ENCODE peak calls at places on chromosomes 12 and 14, in seven cellular contexts. One of them, this sample, is unnamed.

GRCh38 chr12:48004039-48004940 is at the start of gene COL2A1:
- DNase-seq in IMR-90: peak; percentile 12
- DNase-seq in A549: peak; percentile 39
- DNase-seq in H1: no peak
- DNase-seq in heart left ventricle: no peak
- DNase-seq in suprapubic skin: no peak
- DNase-seq in prostate gland: no peak
- DNase-seq in this sample: peak; percentile 86

GRCh38 chr14:51219473-51220448 is 20.3 kb upstream of the TMX1 start:
- DNase-seq in prostate gland: no peak
- DNase-seq in H1: no peak
- DNase-seq in heart left ventricle: no peak
- DNase-seq in A549: peak; percentile 50
- DNase-seq in suprapubic skin: no peak
- DNase-seq in IMR-90: peak; percentile 54
- DNase-seq in this sample: no peak

GRCh38 chr14:106556665-106557289 is 1030.4 kb downstream of the TMEM121 start:
- DNase-seq in IMR-90: no peak
- DNase-seq in prostate gland: peak; percentile 35
- DNase-seq in H1: no peak
- DNase-seq in A549: peak; percentile 18
- DNase-seq in heart left ventricle: no peak
- DNase-seq in suprapubic skin: no peak
- DNase-seq in this sample: peak; percentile 86

GRCh38 chr14:104085032-104085888 is at the start of gene ASPG:
- DNase-seq in H1: peak; percentile 49
- DNase-seq in prostate gland: no peak
- DNase-seq in IMR-90: no peak
- DNase-seq in suprapubic skin: no peak
- DNase-seq in heart left ventricle: peak; percentile 71
- DNase-seq in A549: peak; percentile 35
- DNase-seq in this sample: no peak

GRCh38 chr12:124175731-124176130 is 119.2 kb upstream of the RFLNA start:
- DNase-seq in A549: no peak
- DNase-seq in prostate gland: no peak
- DNase-seq in suprapubic skin: no peak
- DNase-seq in H1: no peak
- DNase-seq in IMR-90: no peak
- DNase-seq in heart left ventricle: no peak
- DNase-seq in this sample: no peak

GRCh38 chr12:5922500-5922899 is 22.6 kb downstream of the ANO2 start:
- DNase-seq in IMR-90: no peak
- DNase-seq in H1: no peak
- DNase-seq in heart left ventricle: no peak
- DNase-seq in A549: no peak
- DNase-seq in suprapubic skin: peak; percentile 28
- DNase-seq in prostate gland: no peak
- DNase-seq in this sample: no peak

GRCh38 chr14:102256691-102257090 is 48.3 kb downstream of the MOK start:
- DNase-seq in H1: no peak
- DNase-seq in suprapubic skin: no peak
- DNase-seq in A549: no peak
- DNase-seq in IMR-90: peak; percentile 61
- DNase-seq in heart left ventricle: no peak
- DNase-seq in prostate gland: no peak
- DNase-seq in this sample: no peak

GRCh38 chr12:103855896-103856657 is 15.0 kb upstream of the NT5DC3 start:
- DNase-seq in A549: no peak
- DNase-seq in suprapubic skin: no peak
- DNase-seq in prostate gland: no peak
- DNase-seq in H1: no peak
- DNase-seq in IMR-90: no peak
- DNase-seq in heart left ventricle: no peak
- DNase-seq in this sample: no peak

GRCh38 chr12:95126076-95126475 is 52.7 kb upstream of the NR2C1 start:
- DNase-seq in suprapubic skin: no peak
- DNase-seq in H1: no peak
- DNase-seq in prostate gland: no peak
- DNase-seq in heart left ventricle: no peak
- DNase-seq in A549: no peak
- DNase-seq in IMR-90: no peak
- DNase-seq in this sample: no peak

GRCh38 chr12:18932715-18933114 is 194.8 kb downstream of the CAPZA3 start:
- DNase-seq in heart left ventricle: no peak
- DNase-seq in prostate gland: no peak
- DNase-seq in A549: no peak
- DNase-seq in IMR-90: peak; percentile 44
- DNase-seq in suprapubic skin: no peak
- DNase-seq in H1: no peak
- DNase-seq in this sample: no peak

GRCh38 chr14:105142651-105143450 is 25.7 kb downstream of the JAG2 start:
- DNase-seq in H1: no peak
- DNase-seq in suprapubic skin: peak; percentile 78
- DNase-seq in heart left ventricle: peak; percentile 57
- DNase-seq in IMR-90: no peak
- DNase-seq in prostate gland: no peak
- DNase-seq in A549: no peak
- DNase-seq in this sample: peak; percentile 81

GRCh38 chr12:107917912-107918800 is 143.7 kb downstream of the ASCL4 start:
- DNase-seq in IMR-90: peak; percentile 5
- DNase-seq in A549: peak; percentile 54
- DNase-seq in prostate gland: no peak
- DNase-seq in H1: peak; percentile 21
- DNase-seq in suprapubic skin: no peak
- DNase-seq in heart left ventricle: no peak
- DNase-seq in this sample: no peak

GRCh38 chr12:120540445-120540844 is 6.3 kb downstream of the RNF10 start:
- DNase-seq in prostate gland: no peak
- DNase-seq in A549: no peak
- DNase-seq in H1: no peak
- DNase-seq in heart left ventricle: no peak
- DNase-seq in IMR-90: peak; percentile 45
- DNase-seq in suprapubic skin: no peak
- DNase-seq in this sample: no peak

GRCh38 chr12:121719926-121720414 is 7.4 kb downstream of the TMEM120B start:
- DNase-seq in IMR-90: peak; percentile 93
- DNase-seq in suprapubic skin: no peak
- DNase-seq in A549: peak; percentile 66
- DNase-seq in H1: no peak
- DNase-seq in heart left ventricle: no peak
- DNase-seq in prostate gland: no peak
- DNase-seq in this sample: no peak

GRCh38 chr12:25734529-25735180 is 181.6 kb upstream of the LMNTD1 start:
- DNase-seq in H1: no peak
- DNase-seq in A549: no peak
- DNase-seq in IMR-90: no peak
- DNase-seq in prostate gland: no peak
- DNase-seq in suprapubic skin: no peak
- DNase-seq in heart left ventricle: no peak
- DNase-seq in this sample: no peak

GRCh38 chr12:52415870-52416750 is 10.0 kb upstream of the KRT82 start:
- DNase-seq in suprapubic skin: no peak
- DNase-seq in IMR-90: peak; percentile 71
- DNase-seq in heart left ventricle: no peak
- DNase-seq in A549: peak; percentile 56
- DNase-seq in prostate gland: no peak
- DNase-seq in H1: no peak
- DNase-seq in this sample: no peak

GRCh38 chr14:101193126-101193844 is 289.8 kb upstream of the RTL1 start:
- DNase-seq in suprapubic skin: peak; percentile 54
- DNase-seq in IMR-90: no peak
- DNase-seq in A549: no peak
- DNase-seq in H1: no peak
- DNase-seq in prostate gland: no peak
- DNase-seq in heart left ventricle: no peak
- DNase-seq in this sample: peak; percentile 77

GRCh38 chr12:63037721-63038120 is 102.8 kb upstream of the PPM1H start:
- DNase-seq in H1: no peak
- DNase-seq in A549: no peak
- DNase-seq in heart left ventricle: no peak
- DNase-seq in prostate gland: no peak
- DNase-seq in suprapubic skin: no peak
- DNase-seq in IMR-90: no peak
- DNase-seq in this sample: no peak

GRCh38 chr12:110670161-110670701 is 18.7 kb downstream of the HVCN1 start:
- DNase-seq in heart left ventricle: no peak
- DNase-seq in IMR-90: no peak
- DNase-seq in H1: no peak
- DNase-seq in suprapubic skin: no peak
- DNase-seq in A549: no peak
- DNase-seq in prostate gland: no peak
- DNase-seq in this sample: no peak

GRCh38 chr12:28184378-28184777 is 5.9 kb upstream of the CCDC91 start:
- DNase-seq in A549: no peak
- DNase-seq in heart left ventricle: no peak
- DNase-seq in IMR-90: no peak
- DNase-seq in prostate gland: no peak
- DNase-seq in suprapubic skin: no peak
- DNase-seq in H1: no peak
- DNase-seq in this sample: no peak

GRCh38 chr14:92920001-92920400 is 2.9 kb upstream of the CHGA start:
- DNase-seq in suprapubic skin: no peak
- DNase-seq in heart left ventricle: no peak
- DNase-seq in IMR-90: no peak
- DNase-seq in H1: no peak
- DNase-seq in prostate gland: no peak
- DNase-seq in A549: no peak
- DNase-seq in this sample: no peak

GRCh38 chr12:51591020-51591901 is at the start of gene SCN8A:
- DNase-seq in H1: no peak
- DNase-seq in IMR-90: peak; percentile 56
- DNase-seq in suprapubic skin: no peak
- DNase-seq in A549: peak; percentile 61
- DNase-seq in prostate gland: peak; percentile 17
- DNase-seq in heart left ventricle: peak; percentile 49
- DNase-seq in this sample: peak; percentile 81

GRCh38 chr14:24368215-24368561 is 204 bp downstream of the NFATC4 start:
- DNase-seq in prostate gland: no peak
- DNase-seq in A549: no peak
- DNase-seq in heart left ventricle: no peak
- DNase-seq in H1: no peak
- DNase-seq in suprapubic skin: no peak
- DNase-seq in IMR-90: no peak
- DNase-seq in this sample: no peak
- TF ChIP-seq POLR2A in prostate gland: no peak
- TF ChIP-seq POLR2A in A549: no peak
- TF ChIP-seq POLR2A in heart left ventricle: no peak
- TF ChIP-seq POLR2A in H1: no peak
- TF ChIP-seq POLR2A in suprapubic skin: no peak
- TF ChIP-seq POLR2A in IMR-90: peak; percentile 2
- TF ChIP-seq POLR2A in this sample: no peak

GRCh38 chr14:22319526-22320352 is 269.3 kb downstream of the DAD1 start:
- DNase-seq in A549: peak; percentile 73
- DNase-seq in suprapubic skin: no peak
- DNase-seq in heart left ventricle: no peak
- DNase-seq in prostate gland: peak; percentile 63
- DNase-seq in IMR-90: peak; percentile 61
- DNase-seq in H1: no peak
- DNase-seq in this sample: peak; percentile 63
- TF ChIP-seq CTCF in A549: peak; percentile 79
- TF ChIP-seq CTCF in suprapubic skin: peak; percentile 61
- TF ChIP-seq CTCF in heart left ventricle: peak; percentile 74
- TF ChIP-seq CTCF in prostate gland: peak; percentile 68
- TF ChIP-seq CTCF in IMR-90: peak; percentile 60
- TF ChIP-seq CTCF in H1: peak; percentile 66
- TF ChIP-seq CTCF in this sample: no peak

GRCh38 chr12:45289245-45290217 is 73.6 kb downstream of the ANO6 start:
- DNase-seq in suprapubic skin: no peak
- DNase-seq in H1: no peak
- DNase-seq in A549: no peak
- DNase-seq in prostate gland: no peak
- DNase-seq in IMR-90: peak; percentile 55
- DNase-seq in heart left ventricle: no peak
- DNase-seq in this sample: no peak

GRCh38 chr12:45296046-45296586 is 80.2 kb downstream of the ANO6 start:
- DNase-seq in heart left ventricle: no peak
- DNase-seq in H1: no peak
- DNase-seq in prostate gland: no peak
- DNase-seq in IMR-90: no peak
- DNase-seq in A549: no peak
- DNase-seq in suprapubic skin: no peak
- DNase-seq in this sample: no peak

GRCh38 chr12:45291518-45291917 is 75.6 kb downstream of the ANO6 start:
- DNase-seq in heart left ventricle: no peak
- DNase-seq in suprapubic skin: no peak
- DNase-seq in prostate gland: no peak
- DNase-seq in A549: no peak
- DNase-seq in H1: no peak
- DNase-seq in IMR-90: no peak
- DNase-seq in this sample: no peak

GRCh38 chr12:45290218-45290609 is 74.3 kb downstream of the ANO6 start:
- DNase-seq in IMR-90: peak; percentile 88
- DNase-seq in H1: no peak
- DNase-seq in prostate gland: no peak
- DNase-seq in A549: peak; percentile 38
- DNase-seq in suprapubic skin: no peak
- DNase-seq in heart left ventricle: no peak
- DNase-seq in this sample: no peak

GRCh38 chr12:45292486-45293195 is 76.7 kb downstream of the ANO6 start:
- DNase-seq in heart left ventricle: no peak
- DNase-seq in A549: no peak
- DNase-seq in prostate gland: peak; percentile 59
- DNase-seq in H1: no peak
- DNase-seq in IMR-90: peak; percentile 29
- DNase-seq in suprapubic skin: no peak
- DNase-seq in this sample: no peak
- H3K4me3 ChIP-seq in heart left ventricle: peak overlapping the region; percentile 15
- H3K4me3 ChIP-seq in A549: no peak overlapping the region
- H3K4me3 ChIP-seq in prostate gland: no peak overlapping the region
- H3K4me3 ChIP-seq in H1: no peak overlapping the region
- H3K4me3 ChIP-seq in IMR-90: no peak overlapping the region
- H3K4me3 ChIP-seq in suprapubic skin: no peak overlapping the region
- H3K4me3 ChIP-seq in this sample: no peak overlapping the region

GRCh38 chr12:56164345-56164729 is 6.2 kb downstream of the MYL6 start:
- DNase-seq in heart left ventricle: no peak
- DNase-seq in A549: no peak
- DNase-seq in IMR-90: no peak
- DNase-seq in suprapubic skin: no peak
- DNase-seq in prostate gland: no peak
- DNase-seq in H1: no peak
- DNase-seq in this sample: peak; percentile 85

GRCh38 chr12:56165369-56165768 is 7.2 kb downstream of the MYL6 start:
- DNase-seq in prostate gland: no peak
- DNase-seq in A549: no peak
- DNase-seq in H1: no peak
- DNase-seq in suprapubic skin: no peak
- DNase-seq in IMR-90: no peak
- DNase-seq in heart left ventricle: no peak
- DNase-seq in this sample: no peak

GRCh38 chr12:56161677-56162351 is 3.7 kb downstream of the MYL6 start:
- DNase-seq in heart left ventricle: no peak
- DNase-seq in A549: no peak
- DNase-seq in prostate gland: no peak
- DNase-seq in suprapubic skin: no peak
- DNase-seq in IMR-90: no peak
- DNase-seq in H1: no peak
- DNase-seq in this sample: no peak

GRCh38 chr12:56162468-56163290 is 4.5 kb downstream of the MYL6 start:
- DNase-seq in suprapubic skin: no peak
- DNase-seq in IMR-90: no peak
- DNase-seq in A549: no peak
- DNase-seq in prostate gland: no peak
- DNase-seq in heart left ventricle: no peak
- DNase-seq in H1: no peak
- DNase-seq in this sample: no peak

GRCh38 chr12:56163533-56164344 is 5.6 kb downstream of the MYL6 start:
- DNase-seq in IMR-90: no peak
- DNase-seq in prostate gland: no peak
- DNase-seq in heart left ventricle: no peak
- DNase-seq in H1: no peak
- DNase-seq in suprapubic skin: no peak
- DNase-seq in A549: no peak
- DNase-seq in this sample: no peak
- TF ChIP-seq POLR2A in IMR-90: peak; percentile 43
- TF ChIP-seq POLR2A in prostate gland: no peak
- TF ChIP-seq POLR2A in heart left ventricle: no peak
- TF ChIP-seq POLR2A in H1: peak; percentile 45
- TF ChIP-seq POLR2A in suprapubic skin: no peak
- TF ChIP-seq POLR2A in A549: no peak
- TF ChIP-seq POLR2A in this sample: no peak

This sample was measured in lower leg skin.